ENCODE peak calls at places on chromosomes 5 and 9, in ten cellular contexts. One of them, this sample, is unnamed.
A peak's percentile ranks its signal among the peaks of the same experiment; 100 is the strongest.

GRCh38 chr9:12737871-12738270 is 36.9 kb upstream of the LURAP1L start:
- DNase-seq in heart right ventricle: no peak
- DNase-seq in RWPE2: no peak
- DNase-seq in lower leg skin: no peak
- DNase-seq in OCI-LY7: no peak
- DNase-seq in mammary epithelial cell: no peak
- DNase-seq in choroid plexus epithelial cell: no peak
- DNase-seq in prostate gland: no peak
- DNase-seq in esophagus squamous epithelium: no peak
- DNase-seq in mucosa of descending colon: no peak
- DNase-seq in this sample: no peak

GRCh38 chr5:59193616-59194319 is 610.9 kb downstream of the RAB3C start:
- DNase-seq in heart right ventricle: no peak
- DNase-seq in RWPE2: peak; percentile 98
- DNase-seq in lower leg skin: no peak
- DNase-seq in OCI-LY7: no peak
- DNase-seq in mammary epithelial cell: peak; percentile 100
- DNase-seq in choroid plexus epithelial cell: peak; percentile 98
- DNase-seq in prostate gland: no peak
- DNase-seq in esophagus squamous epithelium: no peak
- DNase-seq in mucosa of descending colon: no peak
- DNase-seq in this sample: no peak

GRCh38 chr5:77560677-77561263 is 68.7 kb upstream of the WDR41 start:
- DNase-seq in heart right ventricle: no peak
- DNase-seq in RWPE2: no peak
- DNase-seq in lower leg skin: no peak
- DNase-seq in OCI-LY7: peak; percentile 14
- DNase-seq in mammary epithelial cell: peak; percentile 34
- DNase-seq in choroid plexus epithelial cell: peak; percentile 77
- DNase-seq in prostate gland: peak; percentile 5
- DNase-seq in esophagus squamous epithelium: no peak
- DNase-seq in mucosa of descending colon: no peak
- DNase-seq in this sample: no peak

GRCh38 chr5:77073667-77074066 is 13.4 kb downstream of the ZBED3 start:
- DNase-seq in heart right ventricle: no peak
- DNase-seq in RWPE2: no peak
- DNase-seq in lower leg skin: no peak
- DNase-seq in OCI-LY7: no peak
- DNase-seq in mammary epithelial cell: no peak
- DNase-seq in choroid plexus epithelial cell: peak; percentile 67
- DNase-seq in prostate gland: no peak
- DNase-seq in esophagus squamous epithelium: no peak
- DNase-seq in mucosa of descending colon: no peak
- DNase-seq in this sample: no peak

GRCh38 chr9:20512106-20512505 is 110.2 kb downstream of the MLLT3 start:
- DNase-seq in heart right ventricle: no peak
- DNase-seq in RWPE2: no peak
- DNase-seq in lower leg skin: no peak
- DNase-seq in OCI-LY7: no peak
- DNase-seq in mammary epithelial cell: peak; percentile 67
- DNase-seq in choroid plexus epithelial cell: peak; percentile 79
- DNase-seq in prostate gland: no peak
- DNase-seq in esophagus squamous epithelium: no peak
- DNase-seq in mucosa of descending colon: no peak
- DNase-seq in this sample: no peak

GRCh38 chr5:43772601-43773031 is 169.6 kb downstream of the NNT start:
- DNase-seq in heart right ventricle: no peak
- DNase-seq in RWPE2: no peak
- DNase-seq in lower leg skin: no peak
- DNase-seq in OCI-LY7: no peak
- DNase-seq in mammary epithelial cell: peak; percentile 62
- DNase-seq in choroid plexus epithelial cell: peak; percentile 72
- DNase-seq in prostate gland: no peak
- DNase-seq in esophagus squamous epithelium: no peak
- DNase-seq in mucosa of descending colon: no peak
- DNase-seq in this sample: no peak

GRCh38 chr9:20658677-20659473 is 25.2 kb upstream of the FOCAD start:
- DNase-seq in heart right ventricle: no peak
- DNase-seq in RWPE2: no peak
- DNase-seq in lower leg skin: no peak
- DNase-seq in OCI-LY7: no peak
- DNase-seq in mammary epithelial cell: peak; percentile 47
- DNase-seq in choroid plexus epithelial cell: peak; percentile 13
- DNase-seq in prostate gland: no peak
- DNase-seq in esophagus squamous epithelium: no peak
- DNase-seq in mucosa of descending colon: no peak
- DNase-seq in this sample: no peak

GRCh38 chr9:33795281-33795680 is at the start of gene PRSS3:
- DNase-seq in heart right ventricle: no peak
- DNase-seq in RWPE2: no peak
- DNase-seq in lower leg skin: no peak
- DNase-seq in OCI-LY7: no peak
- DNase-seq in mammary epithelial cell: no peak
- DNase-seq in choroid plexus epithelial cell: no peak
- DNase-seq in prostate gland: no peak
- DNase-seq in esophagus squamous epithelium: no peak
- DNase-seq in mucosa of descending colon: no peak
- DNase-seq in this sample: no peak

GRCh38 chr5:117131876-117132275 is 557.3 kb upstream of the SEMA6A start:
- DNase-seq in heart right ventricle: no peak
- DNase-seq in RWPE2: no peak
- DNase-seq in lower leg skin: no peak
- DNase-seq in OCI-LY7: no peak
- DNase-seq in mammary epithelial cell: peak; percentile 12
- DNase-seq in choroid plexus epithelial cell: no peak
- DNase-seq in prostate gland: no peak
- DNase-seq in esophagus squamous epithelium: no peak
- DNase-seq in mucosa of descending colon: no peak
- DNase-seq in this sample: no peak

GRCh38 chr5:5270161-5270560 is 130.0 kb downstream of the ADAMTS16 start:
- DNase-seq in heart right ventricle: no peak
- DNase-seq in RWPE2: no peak
- DNase-seq in lower leg skin: no peak
- DNase-seq in OCI-LY7: no peak
- DNase-seq in mammary epithelial cell: no peak
- DNase-seq in choroid plexus epithelial cell: no peak
- DNase-seq in prostate gland: no peak
- DNase-seq in esophagus squamous epithelium: no peak
- DNase-seq in mucosa of descending colon: no peak
- DNase-seq in this sample: no peak

GRCh38 chr5:151078490-151079262 is 2.2 kb downstream of the TNIP1 start:
- DNase-seq in heart right ventricle: no peak
- DNase-seq in RWPE2: no peak
- DNase-seq in lower leg skin: no peak
- DNase-seq in OCI-LY7: peak; percentile 42
- DNase-seq in mammary epithelial cell: no peak
- DNase-seq in choroid plexus epithelial cell: no peak
- DNase-seq in prostate gland: no peak
- DNase-seq in esophagus squamous epithelium: no peak
- DNase-seq in mucosa of descending colon: peak; percentile 79
- DNase-seq in this sample: no peak

GRCh38 chr9:36136277-36136893 is at the start of gene GLIPR2:
- DNase-seq in heart right ventricle: peak; percentile 81
- DNase-seq in RWPE2: no peak
- DNase-seq in lower leg skin: no peak
- DNase-seq in OCI-LY7: no peak
- DNase-seq in mammary epithelial cell: peak; percentile 66
- DNase-seq in choroid plexus epithelial cell: peak; percentile 57
- DNase-seq in prostate gland: peak; percentile 77
- DNase-seq in esophagus squamous epithelium: peak; percentile 31
- DNase-seq in mucosa of descending colon: peak; percentile 92
- DNase-seq in this sample: no peak

GRCh38 chr5:113329981-113330380 is 104.8 kb downstream of the TSSK1B start:
- DNase-seq in heart right ventricle: no peak
- DNase-seq in RWPE2: no peak
- DNase-seq in lower leg skin: no peak
- DNase-seq in OCI-LY7: no peak
- DNase-seq in mammary epithelial cell: no peak
- DNase-seq in choroid plexus epithelial cell: no peak
- DNase-seq in prostate gland: no peak
- DNase-seq in esophagus squamous epithelium: no peak
- DNase-seq in mucosa of descending colon: no peak
- DNase-seq in this sample: no peak

GRCh38 chr5:113331201-113331551 is 103.6 kb downstream of the TSSK1B start:
- DNase-seq in heart right ventricle: no peak
- DNase-seq in RWPE2: no peak
- DNase-seq in lower leg skin: no peak
- DNase-seq in OCI-LY7: no peak
- DNase-seq in mammary epithelial cell: no peak
- DNase-seq in choroid plexus epithelial cell: peak; percentile 70
- DNase-seq in prostate gland: no peak
- DNase-seq in esophagus squamous epithelium: no peak
- DNase-seq in mucosa of descending colon: no peak
- DNase-seq in this sample: no peak

GRCh38 chr5:113325054-113325453 is 109.7 kb downstream of the TSSK1B start:
- DNase-seq in heart right ventricle: no peak
- DNase-seq in RWPE2: no peak
- DNase-seq in lower leg skin: no peak
- DNase-seq in OCI-LY7: no peak
- DNase-seq in mammary epithelial cell: no peak
- DNase-seq in choroid plexus epithelial cell: no peak
- DNase-seq in prostate gland: no peak
- DNase-seq in esophagus squamous epithelium: no peak
- DNase-seq in mucosa of descending colon: no peak
- DNase-seq in this sample: no peak

GRCh38 chr5:113330533-113331200 is 104.1 kb downstream of the TSSK1B start:
- DNase-seq in heart right ventricle: peak; percentile 31
- DNase-seq in RWPE2: no peak
- DNase-seq in lower leg skin: peak; percentile 30
- DNase-seq in OCI-LY7: peak; percentile 61
- DNase-seq in mammary epithelial cell: peak; percentile 50
- DNase-seq in choroid plexus epithelial cell: peak; percentile 78
- DNase-seq in prostate gland: peak; percentile 57
- DNase-seq in esophagus squamous epithelium: no peak
- DNase-seq in mucosa of descending colon: no peak
- DNase-seq in this sample: no peak
- TF ChIP-seq CTCF in heart right ventricle: peak; percentile 51
- TF ChIP-seq CTCF in RWPE2: peak; percentile 96
- TF ChIP-seq CTCF in lower leg skin: no peak
- TF ChIP-seq CTCF in OCI-LY7: peak; percentile 85
- TF ChIP-seq CTCF in mammary epithelial cell: peak; percentile 56
- TF ChIP-seq CTCF in choroid plexus epithelial cell: peak; percentile 61
- TF ChIP-seq CTCF in prostate gland: peak; percentile 56
- TF ChIP-seq CTCF in esophagus squamous epithelium: no peak
- TF ChIP-seq CTCF in mucosa of descending colon: no peak
- TF ChIP-seq CTCF in this sample: peak; percentile 80

GRCh38 chr9:7358876-7359275 is 440.7 kb downstream of the DMAC1 start:
- DNase-seq in heart right ventricle: no peak
- DNase-seq in RWPE2: no peak
- DNase-seq in lower leg skin: no peak
- DNase-seq in OCI-LY7: no peak
- DNase-seq in mammary epithelial cell: no peak
- DNase-seq in choroid plexus epithelial cell: peak; percentile 36
- DNase-seq in prostate gland: no peak
- DNase-seq in esophagus squamous epithelium: no peak
- DNase-seq in mucosa of descending colon: no peak
- DNase-seq in this sample: no peak
- TF ChIP-seq CTCF in heart right ventricle: no peak
- TF ChIP-seq CTCF in RWPE2: no peak
- TF ChIP-seq CTCF in lower leg skin: no peak
- TF ChIP-seq CTCF in OCI-LY7: peak; percentile 19
- TF ChIP-seq CTCF in mammary epithelial cell: peak; percentile 20
- TF ChIP-seq CTCF in choroid plexus epithelial cell: peak; percentile 63
- TF ChIP-seq CTCF in prostate gland: no peak
- TF ChIP-seq CTCF in esophagus squamous epithelium: no peak
- TF ChIP-seq CTCF in mucosa of descending colon: no peak
- TF ChIP-seq CTCF in this sample: peak; percentile 21

GRCh38 chr5:71877511-71877910 is 158.4 kb downstream of the CARTPT start:
- DNase-seq in heart right ventricle: no peak
- DNase-seq in RWPE2: no peak
- DNase-seq in lower leg skin: no peak
- DNase-seq in OCI-LY7: peak; percentile 4
- DNase-seq in mammary epithelial cell: no peak
- DNase-seq in choroid plexus epithelial cell: no peak
- DNase-seq in prostate gland: no peak
- DNase-seq in esophagus squamous epithelium: no peak
- DNase-seq in mucosa of descending colon: no peak
- DNase-seq in this sample: no peak

GRCh38 chr5:71872465-71872864 is 153.4 kb downstream of the CARTPT start:
- DNase-seq in heart right ventricle: no peak
- DNase-seq in RWPE2: no peak
- DNase-seq in lower leg skin: no peak
- DNase-seq in OCI-LY7: no peak
- DNase-seq in mammary epithelial cell: no peak
- DNase-seq in choroid plexus epithelial cell: no peak
- DNase-seq in prostate gland: no peak
- DNase-seq in esophagus squamous epithelium: no peak
- DNase-seq in mucosa of descending colon: no peak
- DNase-seq in this sample: no peak

GRCh38 chr5:71874521-71874920 is 155.4 kb downstream of the CARTPT start:
- DNase-seq in heart right ventricle: no peak
- DNase-seq in RWPE2: no peak
- DNase-seq in lower leg skin: no peak
- DNase-seq in OCI-LY7: no peak
- DNase-seq in mammary epithelial cell: no peak
- DNase-seq in choroid plexus epithelial cell: no peak
- DNase-seq in prostate gland: no peak
- DNase-seq in esophagus squamous epithelium: no peak
- DNase-seq in mucosa of descending colon: no peak
- DNase-seq in this sample: no peak

DNA sequence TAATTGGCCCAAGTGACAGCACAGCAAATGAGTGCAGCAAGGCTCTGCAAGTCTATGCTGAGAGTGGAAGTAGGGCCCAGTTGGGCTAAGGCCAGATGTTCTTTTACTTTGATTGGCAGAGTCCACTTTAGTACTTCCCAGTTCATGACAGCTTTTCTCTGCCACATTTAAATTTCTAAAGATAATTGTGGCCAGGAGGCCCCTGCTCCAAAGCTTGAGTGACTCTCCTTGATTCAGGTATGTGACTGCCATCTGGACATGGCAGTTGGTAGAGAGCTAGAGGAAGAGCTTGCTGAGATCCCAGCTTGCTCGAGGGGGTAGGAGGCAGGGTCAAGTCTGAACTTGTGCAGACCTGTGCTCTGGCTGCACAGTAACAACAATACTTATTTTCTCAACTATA is 154.1 kb downstream of the CARTPT start:
- DNase-seq in heart right ventricle: no peak
- DNase-seq in RWPE2: no peak
- DNase-seq in lower leg skin: no peak
- DNase-seq in OCI-LY7: no peak
- DNase-seq in mammary epithelial cell: peak; percentile 57
- DNase-seq in choroid plexus epithelial cell: no peak
- DNase-seq in prostate gland: no peak
- DNase-seq in esophagus squamous epithelium: no peak
- DNase-seq in mucosa of descending colon: no peak
- DNase-seq in this sample: no peak
- TF ChIP-seq CTCF in heart right ventricle: no peak
- TF ChIP-seq CTCF in RWPE2: no peak
- TF ChIP-seq CTCF in lower leg skin: no peak
- TF ChIP-seq CTCF in OCI-LY7: no peak
- TF ChIP-seq CTCF in mammary epithelial cell: no peak
- TF ChIP-seq CTCF in choroid plexus epithelial cell: no peak
- TF ChIP-seq CTCF in prostate gland: no peak
- TF ChIP-seq CTCF in esophagus squamous epithelium: no peak
- TF ChIP-seq CTCF in mucosa of descending colon: no peak
- TF ChIP-seq CTCF in this sample: no peak

DNA sequence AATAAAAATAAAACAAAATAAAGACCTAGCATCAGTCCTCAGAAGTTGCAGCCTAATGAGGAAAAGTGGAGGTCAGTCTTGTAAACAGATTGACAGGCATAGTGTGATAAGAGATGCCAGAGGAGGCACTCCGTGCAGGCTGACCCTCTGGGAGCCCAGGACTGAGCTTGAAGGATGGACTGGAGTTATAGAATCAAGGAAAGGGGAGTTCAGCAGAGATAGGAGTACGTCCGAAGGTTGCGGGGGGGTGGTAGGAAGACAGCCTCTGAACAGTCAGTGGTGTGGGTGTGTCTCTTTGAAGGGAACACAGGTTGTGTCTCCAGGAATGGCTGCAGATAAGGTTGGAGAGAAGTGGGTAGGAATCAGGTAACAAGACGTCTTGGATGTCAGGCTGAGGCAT is 126.1 kb upstream of the CPEB4 start:
- DNase-seq in heart right ventricle: no peak
- DNase-seq in RWPE2: no peak
- DNase-seq in lower leg skin: no peak
- DNase-seq in OCI-LY7: no peak
- DNase-seq in mammary epithelial cell: no peak
- DNase-seq in choroid plexus epithelial cell: no peak
- DNase-seq in prostate gland: no peak
- DNase-seq in esophagus squamous epithelium: no peak
- DNase-seq in mucosa of descending colon: no peak
- DNase-seq in this sample: no peak
- TF ChIP-seq CTCF in heart right ventricle: no peak
- TF ChIP-seq CTCF in RWPE2: no peak
- TF ChIP-seq CTCF in lower leg skin: no peak
- TF ChIP-seq CTCF in OCI-LY7: no peak
- TF ChIP-seq CTCF in mammary epithelial cell: no peak
- TF ChIP-seq CTCF in choroid plexus epithelial cell: no peak
- TF ChIP-seq CTCF in prostate gland: no peak
- TF ChIP-seq CTCF in esophagus squamous epithelium: no peak
- TF ChIP-seq CTCF in mucosa of descending colon: no peak
- TF ChIP-seq CTCF in this sample: no peak

This sample was measured in chondrocyte.